ENCODE peak calls at places on chromosomes 6 and 20, in nine cellular contexts. O, G, D, Q, T, A, I, S and Z are unnamed samples.

GRCh38 chr6:117550078-117550600 is 52.2 kb downstream of the GOPC start:
- DNase-seq in Q (no peak), O (no peak), T (no peak), A (no peak), D (no peak), S (no peak), I (no peak), G (no peak), Z (no peak)

GRCh38 chr6:25777856-25778649 is 23.5 kb downstream of the SLC17A4 start:
- DNase-seq in Q (no peak), O (no peak), D (no peak), S (no peak), A (no peak), G (no peak), T (no peak), I (no peak), Z (no peak)

GRCh38 chr20:44728835-44729342 is 13.7 kb downstream of the CCN5 start:
- DNase-seq in I (peak), G (peak), T (peak), A (peak), Q (peak), D (peak), S (peak), O (peak), Z (no peak)

GRCh38 chr6:121436966-121437756 is 1.7 kb downstream of the GJA1 start:
- DNase-seq in S (peak), T (peak), A (peak), I (peak), G (peak), D (peak), Q (peak), O (peak), Z (peak)

GRCh38 chr6:156777866-156778614 is 862 bp downstream of the ARID1B start:
- DNase-seq in S (peak), A (peak), Q (peak), O (peak), T (peak), I (peak), D (peak), G (peak), Z (peak)

GRCh38 chr20:24951536-24952047 is 2.5 kb downstream of the CST7 start:
- DNase-seq in S (no peak), G (no peak), T (no peak), I (no peak), O (no peak), D (no peak), Q (no peak), A (no peak), Z (no peak)

GRCh38 chr6:144661101-144661806 is 376.1 kb downstream of the UTRN start:
- DNase-seq in D (peak), G (no peak), Q (no peak), O (peak), S (no peak), T (no peak), A (peak), I (no peak), Z (no peak)

GRCh38 chr6:36803908-36804307 is 35.3 kb downstream of the CPNE5 start:
- DNase-seq in A (no peak), Q (no peak), I (no peak), G (no peak), T (no peak), D (no peak), O (no peak), S (no peak), Z (no peak)

GRCh38 chr6:46243754-46244153 is 73.0 kb upstream of the ENPP5 start:
- DNase-seq in I (no peak), S (peak), O (no peak), D (no peak), A (no peak), T (no peak), Q (peak), G (no peak), Z (no peak)

GRCh38 chr6:132401120-132401940 is at the start of gene MOXD1:
- DNase-seq in G (no peak), A (no peak), T (no peak), I (peak), Q (peak), S (peak), O (peak), D (peak), Z (peak)

GRCh38 chr6:1781152-1781848 is 171.6 kb downstream of the FOXC1 start:
- DNase-seq in D (no peak), G (no peak), Q (no peak), S (no peak), T (no peak), I (no peak), A (peak), O (no peak), Z (no peak)

GRCh38 chr6:160519603-160520042 is 144.5 kb downstream of the LPA start:
- DNase-seq in O (no peak), G (no peak), T (no peak), D (peak), Q (no peak), A (no peak), S (no peak), I (no peak), Z (no peak)

GRCh38 chr20:53774487-53775203 is 181.0 kb upstream of the ZNF217 start:
- DNase-seq in O (peak), T (peak), D (no peak), Q (no peak), G (no peak), I (peak), A (no peak), S (no peak), Z (peak)

GRCh38 chr20:63351811-63352591 is 9.1 kb downstream of the CHRNA4 start:
- DNase-seq in S (peak), O (no peak), D (peak), Q (peak), G (no peak), I (peak), A (no peak), T (no peak), Z (no peak)

GRCh38 chr20:41643504-41643938 is 25.3 kb upstream of the CHD6 start:
- DNase-seq in O (peak), A (peak), D (peak), Q (no peak), T (peak), I (peak), G (no peak), S (peak), Z (peak)

GRCh38 chr20:38961530-38962043 is 557 bp upstream of the DHX35 start:
- DNase-seq in G (no peak), O (peak), A (no peak), T (no peak), S (no peak), Q (no peak), I (no peak), D (peak), Z (no peak)

GRCh38 chr6:137217801-137218472 is 1.2 kb downstream of the IFNGR1 start:
- DNase-seq in Q (no peak), S (peak), D (no peak), G (no peak), T (no peak), O (no peak), A (no peak), I (peak), Z (no peak)

GRCh38 chr20:12762725-12763124 is 246.0 kb upstream of the SPTLC3 start:
- DNase-seq in I (no peak), G (no peak), Q (peak), S (peak), O (no peak), A (peak), T (no peak), D (peak), Z (no peak)

GRCh38 chr20:38685853-38686473 is 38.3 kb upstream of the SLC32A1 start:
- DNase-seq in Q (peak), O (peak), D (peak), S (peak), A (peak), T (peak), G (no peak), I (peak), Z (peak)

GRCh38 chr6:170207586-170207985 is 83.3 kb downstream of the DLL1 start:
- DNase-seq in D (no peak), Q (no peak), O (no peak), I (no peak), G (peak), T (no peak), A (no peak), S (no peak), Z (no peak)

GRCh38 chr20:41552295-41553068 is 65.7 kb downstream of the CHD6 start:
- DNase-seq in A (no peak), O (no peak), S (no peak), I (no peak), G (no peak), Q (no peak), T (no peak), D (no peak), Z (no peak)

GRCh38 chr20:13791562-13792459 is 7.0 kb downstream of the NDUFAF5 start:
- DNase-seq in D (no peak), Q (no peak), T (no peak), O (no peak), A (no peak), G (no peak), S (no peak), I (no peak), Z (no peak)

GRCh38 chr20:19888269-19888669 is 128.9 kb upstream of the NAA20 start:
- DNase-seq in G (peak), O (no peak), T (no peak), S (peak), D (no peak), A (no peak), Q (no peak), I (peak), Z (no peak)

GRCh38 chr6:47741807-47742206 is 40.0 kb upstream of the OPN5 start:
- DNase-seq in O (peak), Q (no peak), D (no peak), S (peak), T (no peak), I (peak), G (no peak), A (peak), Z (peak)

GRCh38 chr6:165854061-165854862 is 191.2 kb upstream of the PDE10A start:
- DNase-seq in S (no peak), D (peak), G (no peak), I (no peak), Q (no peak), A (no peak), T (no peak), O (no peak), Z (no peak)

GRCh38 chr6:106476326-106477105 is 116.0 kb downstream of the CRYBG1 start:
- DNase-seq in A (no peak), D (no peak), T (peak), O (no peak), I (no peak), S (no peak), G (no peak), Q (no peak), Z (no peak)

GRCh38 chr20:53126185-53126584 is 154.0 kb downstream of the TSHZ2 start:
- DNase-seq in Q (no peak), S (no peak), O (no peak), D (peak), A (peak), I (no peak), T (no peak), G (peak), Z (no peak)

GRCh38 chr6:2891768-2892170 is 11.3 kb downstream of the SERPINB9 start:
- DNase-seq in O (no peak), A (no peak), I (no peak), D (no peak), G (no peak), S (no peak), Q (no peak), T (no peak), Z (no peak)

GRCh38 chr20:19991826-19992225 is 25.3 kb upstream of the NAA20 start:
- DNase-seq in Q (no peak), O (no peak), T (no peak), A (no peak), S (no peak), D (no peak), I (no peak), G (no peak), Z (no peak)

GRCh38 chr20:34600892-34601653 is 42.6 kb downstream of the MAP1LC3A start:
- DNase-seq in D (no peak), T (no peak), A (no peak), S (no peak), I (no peak), G (no peak), O (no peak), Q (no peak), Z (no peak)

GRCh38 chr20:34607066-34607465 is 48.5 kb downstream of the MAP1LC3A start:
- DNase-seq in O (no peak), T (no peak), I (no peak), Q (no peak), D (no peak), A (no peak), S (no peak), G (no peak), Z (no peak)

DNA sequence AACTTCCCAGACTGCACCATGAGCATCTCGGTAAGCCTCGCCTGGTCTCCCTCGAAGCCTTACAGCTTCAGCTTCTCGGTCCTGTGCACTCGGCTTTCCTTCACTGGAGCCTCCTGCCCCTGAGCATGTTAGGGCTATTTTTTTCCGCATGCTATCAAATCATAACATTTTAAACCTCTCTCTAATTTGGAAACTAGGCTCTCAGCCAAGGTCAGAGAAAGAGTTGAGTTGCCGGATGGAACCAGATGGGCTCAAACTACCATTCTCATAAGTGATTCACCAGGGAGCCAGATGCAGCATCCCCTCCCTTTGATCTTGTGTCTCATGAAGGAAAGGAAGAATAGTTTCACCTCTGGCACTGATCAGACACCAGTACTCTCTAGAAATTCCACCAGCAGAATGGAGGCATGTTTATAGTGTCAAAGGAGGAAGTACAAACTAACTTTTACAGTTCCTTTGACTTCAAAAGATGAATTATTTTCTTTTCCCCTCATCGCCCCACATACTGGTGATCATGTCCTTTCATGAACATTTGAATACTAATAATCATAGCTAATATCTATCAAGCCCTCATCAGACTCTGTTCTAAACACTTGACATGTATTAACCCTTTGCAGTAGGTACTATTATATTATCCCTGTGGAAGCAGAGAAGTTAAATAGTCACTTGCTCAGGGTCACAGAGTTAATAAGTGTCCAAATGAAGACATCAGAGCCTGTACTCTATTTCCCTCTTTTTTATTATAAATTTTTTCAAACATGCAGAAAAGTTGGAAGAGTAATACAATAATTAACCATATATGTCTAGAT is 46.7 kb downstream of the MAP1LC3A start:
- DNase-seq in Q (no peak), I (peak), G (no peak), S (no peak), T (peak), O (no peak), D (no peak), A (no peak), Z (peak)
- H3K27ac ChIP-seq in Q (peak), I (no peak), G (peak), S (peak), T (no peak), O (no peak), D (peak), A (no peak), Z (no peak)

DNA sequence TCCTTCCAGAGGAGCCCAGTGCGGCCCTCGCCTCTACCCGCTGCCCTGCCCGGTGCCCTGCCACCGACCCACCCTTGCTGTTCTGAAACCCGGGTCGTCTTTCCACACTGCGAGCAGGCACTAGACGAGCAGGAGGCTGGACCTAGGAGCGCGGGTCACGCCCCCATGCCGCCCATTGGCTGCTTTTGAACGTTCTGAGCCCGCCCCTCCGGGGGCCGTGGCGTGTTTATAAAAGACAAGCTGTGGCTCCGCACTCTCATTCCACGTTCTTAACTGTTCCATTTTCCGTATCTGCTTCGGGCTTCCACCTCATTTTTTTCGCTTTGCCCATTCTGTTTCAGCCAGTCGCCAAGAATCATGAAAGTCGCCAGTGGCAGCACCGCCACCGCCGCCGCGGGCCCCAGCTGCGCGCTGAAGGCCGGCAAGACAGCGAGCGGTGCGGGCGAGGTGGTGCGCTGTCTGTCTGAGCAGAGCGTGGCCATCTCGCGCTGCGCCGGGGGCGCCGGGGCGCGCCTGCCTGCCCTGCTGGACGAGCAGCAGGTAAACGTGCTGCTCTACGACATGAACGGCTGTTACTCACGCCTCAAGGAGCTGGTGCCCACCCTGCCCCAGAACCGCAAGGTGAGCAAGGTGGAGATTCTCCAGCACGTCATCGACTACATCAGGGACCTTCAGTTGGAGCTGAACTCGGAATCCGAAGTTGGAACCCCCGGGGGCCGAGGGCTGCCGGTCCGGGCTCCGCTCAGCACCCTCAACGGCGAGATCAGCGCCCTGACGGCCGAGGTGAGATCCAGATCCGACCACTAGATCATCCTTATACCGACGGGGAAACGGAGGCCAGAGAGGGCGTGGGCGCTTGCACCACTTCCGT is at the start of gene ID1:
- DNase-seq in I (peak), A (peak), D (peak), S (peak), G (peak), T (peak), O (peak), Q (peak), Z (peak)
- TF ChIP-seq CTCF in I (no peak), A (no peak), D (no peak), S (no peak), G (no peak), T (no peak), O (no peak), Q (no peak), Z (no peak)

DNA sequence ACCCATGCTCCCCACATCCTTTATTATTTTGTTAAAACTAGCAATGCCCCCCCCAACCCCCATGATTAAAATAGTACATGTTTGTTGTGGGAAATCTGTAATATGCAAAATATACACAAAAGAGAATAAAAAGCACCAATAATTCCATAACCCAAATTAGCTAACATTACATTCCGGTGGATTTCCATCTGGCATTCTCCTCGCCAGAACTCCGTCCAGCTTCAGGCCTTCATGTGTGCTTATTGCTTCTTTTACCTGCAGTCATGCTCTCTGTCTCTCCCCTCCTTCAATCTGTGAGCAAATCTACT is 25.5 kb upstream of the IER3 start:
- DNase-seq in T (no peak), Q (no peak), O (no peak), G (no peak), I (no peak), S (no peak), D (no peak), A (no peak), Z (no peak)
- H3K27ac ChIP-seq in T (peak), Q (peak), O (peak), G (peak), I (peak), S (no peak), D (no peak), A (peak), Z (peak)

GRCh38 chr6:113073611-113074191 is 726.6 kb downstream of the RFPL4B start:
- DNase-seq in S (no peak), G (no peak), D (no peak), I (no peak), A (no peak), Q (no peak), T (no peak), O (no peak), Z (peak)

GRCh38 chr6:113067612-113068262 is 720.6 kb downstream of the RFPL4B start:
- DNase-seq in O (no peak), T (no peak), D (no peak), G (no peak), A (no peak), I (no peak), Q (no peak), S (no peak), Z (peak)

GRCh38 chr6:113065606-113066005 is 718.5 kb downstream of the RFPL4B start:
- DNase-seq in A (peak), Q (no peak), T (peak), I (peak), D (peak), S (no peak), O (no peak), G (no peak), Z (peak)

GRCh38 chr6:113068569-113068968 is 721.4 kb downstream of the RFPL4B start:
- DNase-seq in I (no peak), T (no peak), G (no peak), D (no peak), S (no peak), O (no peak), Q (no peak), A (no peak), Z (peak)
- TF ChIP-seq CTCF in I (no peak), T (no peak), G (no peak), D (no peak), S (no peak), O (no peak), Q (no peak), A (no peak), Z (no peak)

GRCh38 chr6:33610057-33610456 is 11.1 kb upstream of the ITPR3 start:
- DNase-seq in I (peak), S (no peak), O (no peak), A (no peak), G (no peak), T (no peak), Q (peak), D (no peak), Z (no peak)
- H3K27ac ChIP-seq in I (peak), S (peak), O (peak), A (no peak), G (peak), T (no peak), Q (peak), D (no peak), Z (no peak)